ENCODE peak calls at places on chromosome 15, in four cellular contexts. One of them, this sample, is unnamed.
A peak's percentile ranks its signal among the peaks of the same experiment; 100 is the strongest.

GRCh38 chr15:73631915-73632669 is 1.1 kb downstream of the NPTN start:
- DNase-seq in heart left ventricle: peak; percentile 62
- DNase-seq in fibroblast of mammary gland: peak; percentile 53
- DNase-seq in progenitor cell of endocrine pancreas: no peak
- DNase-seq in this sample: no peak

GRCh38 chr15:88989578-88989977 is 76.4 kb upstream of the MFGE8 start:
- DNase-seq in heart left ventricle: no peak
- DNase-seq in fibroblast of mammary gland: peak; percentile 69
- DNase-seq in progenitor cell of endocrine pancreas: no peak
- DNase-seq in this sample: no peak

GRCh38 chr15:55681631-55682030 is 61.3 kb downstream of the PRTG start:
- DNase-seq in heart left ventricle: no peak
- DNase-seq in fibroblast of mammary gland: no peak
- DNase-seq in progenitor cell of endocrine pancreas: no peak
- DNase-seq in this sample: no peak

GRCh38 chr15:19973718-19974117 is 567.9 kb downstream of the GOLGA6L6 start:
- DNase-seq in heart left ventricle: no peak
- DNase-seq in fibroblast of mammary gland: no peak
- DNase-seq in progenitor cell of endocrine pancreas: no peak
- DNase-seq in this sample: no peak

GRCh38 chr15:25623708-25624107 is 184.9 kb upstream of the UBE3A start:
- DNase-seq in heart left ventricle: no peak
- DNase-seq in fibroblast of mammary gland: no peak
- DNase-seq in progenitor cell of endocrine pancreas: no peak
- DNase-seq in this sample: no peak

GRCh38 chr15:44780608-44781007 is 44.3 kb downstream of the TRIM69 start:
- DNase-seq in heart left ventricle: no peak
- DNase-seq in fibroblast of mammary gland: no peak
- DNase-seq in progenitor cell of endocrine pancreas: no peak
- DNase-seq in this sample: no peak

GRCh38 chr15:84402856-84403608 is 167.5 kb downstream of the GOLGA6L4 start:
- DNase-seq in heart left ventricle: peak; percentile 13
- DNase-seq in fibroblast of mammary gland: no peak
- DNase-seq in progenitor cell of endocrine pancreas: no peak
- DNase-seq in this sample: peak; percentile 24

GRCh38 chr15:34942363-34942762 is 27.2 kb downstream of the AQR start:
- DNase-seq in heart left ventricle: no peak
- DNase-seq in fibroblast of mammary gland: peak; percentile 66
- DNase-seq in progenitor cell of endocrine pancreas: no peak
- DNase-seq in this sample: no peak

GRCh38 chr15:69298697-69299441 is at the start of gene PAQR5:
- DNase-seq in heart left ventricle: no peak
- DNase-seq in fibroblast of mammary gland: no peak
- DNase-seq in progenitor cell of endocrine pancreas: peak; percentile 43
- DNase-seq in this sample: peak; percentile 61

GRCh38 chr15:44882499-44882968 is 74.0 kb upstream of the TERB2 start:
- DNase-seq in heart left ventricle: no peak
- DNase-seq in fibroblast of mammary gland: no peak
- DNase-seq in progenitor cell of endocrine pancreas: no peak
- DNase-seq in this sample: no peak

GRCh38 chr15:31480356-31481058 is 153.9 kb downstream of the KLF13 start:
- DNase-seq in heart left ventricle: no peak
- DNase-seq in fibroblast of mammary gland: no peak
- DNase-seq in progenitor cell of endocrine pancreas: no peak
- DNase-seq in this sample: no peak

GRCh38 chr15:83947156-83947555 is 288.4 kb upstream of the GOLGA6L4 start:
- DNase-seq in heart left ventricle: no peak
- DNase-seq in fibroblast of mammary gland: no peak
- DNase-seq in progenitor cell of endocrine pancreas: no peak
- DNase-seq in this sample: no peak

GRCh38 chr15:88697276-88697675 is 58.5 kb downstream of the ISG20 start:
- DNase-seq in heart left ventricle: no peak
- DNase-seq in fibroblast of mammary gland: no peak
- DNase-seq in progenitor cell of endocrine pancreas: no peak
- DNase-seq in this sample: no peak

GRCh38 chr15:100651253-100651652 is 48.9 kb downstream of the ASB7 start:
- DNase-seq in heart left ventricle: no peak
- DNase-seq in fibroblast of mammary gland: peak; percentile 66
- DNase-seq in progenitor cell of endocrine pancreas: no peak
- DNase-seq in this sample: no peak

GRCh38 chr15:100653608-100654007 is 51.2 kb downstream of the ASB7 start:
- DNase-seq in heart left ventricle: no peak
- DNase-seq in fibroblast of mammary gland: no peak
- DNase-seq in progenitor cell of endocrine pancreas: no peak
- DNase-seq in this sample: no peak

GRCh38 chr15:100650685-100651084 is 48.3 kb downstream of the ASB7 start:
- DNase-seq in heart left ventricle: no peak
- DNase-seq in fibroblast of mammary gland: no peak
- DNase-seq in progenitor cell of endocrine pancreas: no peak
- DNase-seq in this sample: no peak
- TF ChIP-seq CTCF in heart left ventricle: no peak
- TF ChIP-seq CTCF in fibroblast of mammary gland: no peak
- TF ChIP-seq CTCF in progenitor cell of endocrine pancreas: peak; percentile 32
- TF ChIP-seq CTCF in this sample: no peak

DNA sequence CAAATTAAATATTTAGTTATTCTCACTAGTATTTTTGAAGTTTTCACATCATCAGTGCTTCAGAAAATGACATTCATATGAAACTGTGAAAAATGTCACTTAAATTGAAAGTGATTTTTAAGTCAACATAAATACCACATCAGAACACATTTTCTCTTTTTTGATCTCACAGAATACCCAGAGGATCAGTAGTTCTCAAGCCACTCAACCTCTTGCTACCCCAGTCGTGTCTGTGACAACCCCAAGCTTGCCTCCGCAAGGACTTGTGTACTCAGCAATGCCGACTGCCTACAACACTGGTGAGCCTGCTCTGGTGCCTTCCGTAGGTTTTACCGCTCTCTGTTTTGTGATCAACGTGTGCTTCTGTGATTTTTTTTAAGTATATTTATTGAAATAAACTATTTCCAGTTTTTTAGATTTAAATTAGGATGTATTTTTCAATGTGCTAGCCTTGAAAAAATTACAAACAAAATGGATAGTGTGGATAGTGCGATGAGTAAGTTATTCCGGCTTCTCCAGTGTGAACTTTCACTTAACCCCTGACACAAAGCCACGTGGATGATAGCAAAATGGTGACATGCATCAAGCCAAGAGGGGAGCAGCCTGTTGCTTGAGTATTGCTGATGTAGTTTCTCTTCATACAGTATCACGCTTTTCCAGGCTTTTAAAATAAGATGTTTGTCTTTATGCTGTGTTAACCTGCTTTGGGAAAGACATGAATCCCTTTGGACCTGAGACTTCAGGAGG is 26.5 kb downstream of the LYSMD4 start:
- DNase-seq in heart left ventricle: no peak
- DNase-seq in fibroblast of mammary gland: peak; percentile 54
- DNase-seq in progenitor cell of endocrine pancreas: no peak
- DNase-seq in this sample: no peak
- TF ChIP-seq CTCF in heart left ventricle: no peak
- TF ChIP-seq CTCF in fibroblast of mammary gland: no peak
- TF ChIP-seq CTCF in progenitor cell of endocrine pancreas: no peak
- TF ChIP-seq CTCF in this sample: no peak

DNA sequence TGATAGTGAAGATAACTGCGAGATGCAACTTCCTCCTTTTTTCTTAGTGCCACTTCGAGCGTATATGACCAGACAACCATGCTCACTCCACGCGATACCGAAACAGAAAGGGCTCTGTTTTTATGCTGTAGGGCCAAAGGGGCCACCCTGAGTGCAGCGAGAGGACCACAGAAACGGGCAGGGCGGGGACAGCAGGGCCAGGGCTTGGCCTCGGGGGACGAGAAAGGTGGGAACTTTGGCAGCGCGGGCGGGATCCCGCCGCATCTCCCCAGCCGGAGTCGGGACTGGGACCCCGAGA is 480 bp downstream of the VPS13C start:
- DNase-seq in heart left ventricle: peak; percentile 43
- DNase-seq in fibroblast of mammary gland: peak; percentile 58
- DNase-seq in progenitor cell of endocrine pancreas: no peak
- DNase-seq in this sample: peak; percentile 48
- TF ChIP-seq CTCF in heart left ventricle: no peak
- TF ChIP-seq CTCF in fibroblast of mammary gland: no peak
- TF ChIP-seq CTCF in progenitor cell of endocrine pancreas: no peak
- TF ChIP-seq CTCF in this sample: no peak

GRCh38 chr15:101122806-101123205 is 129.0 kb downstream of the CHSY1 start:
- DNase-seq in heart left ventricle: no peak
- DNase-seq in fibroblast of mammary gland: no peak
- DNase-seq in progenitor cell of endocrine pancreas: no peak
- DNase-seq in this sample: no peak

GRCh38 chr15:101120473-101120872 is 131.4 kb downstream of the CHSY1 start:
- DNase-seq in heart left ventricle: no peak
- DNase-seq in fibroblast of mammary gland: no peak
- DNase-seq in progenitor cell of endocrine pancreas: no peak
- DNase-seq in this sample: no peak

GRCh38 chr15:101122266-101122665 is 129.6 kb downstream of the CHSY1 start:
- DNase-seq in heart left ventricle: no peak
- DNase-seq in fibroblast of mammary gland: no peak
- DNase-seq in progenitor cell of endocrine pancreas: no peak
- DNase-seq in this sample: no peak

GRCh38 chr15:101120961-101121360 is 130.9 kb downstream of the CHSY1 start:
- DNase-seq in heart left ventricle: no peak
- DNase-seq in fibroblast of mammary gland: no peak
- DNase-seq in progenitor cell of endocrine pancreas: no peak
- DNase-seq in this sample: no peak

DNA sequence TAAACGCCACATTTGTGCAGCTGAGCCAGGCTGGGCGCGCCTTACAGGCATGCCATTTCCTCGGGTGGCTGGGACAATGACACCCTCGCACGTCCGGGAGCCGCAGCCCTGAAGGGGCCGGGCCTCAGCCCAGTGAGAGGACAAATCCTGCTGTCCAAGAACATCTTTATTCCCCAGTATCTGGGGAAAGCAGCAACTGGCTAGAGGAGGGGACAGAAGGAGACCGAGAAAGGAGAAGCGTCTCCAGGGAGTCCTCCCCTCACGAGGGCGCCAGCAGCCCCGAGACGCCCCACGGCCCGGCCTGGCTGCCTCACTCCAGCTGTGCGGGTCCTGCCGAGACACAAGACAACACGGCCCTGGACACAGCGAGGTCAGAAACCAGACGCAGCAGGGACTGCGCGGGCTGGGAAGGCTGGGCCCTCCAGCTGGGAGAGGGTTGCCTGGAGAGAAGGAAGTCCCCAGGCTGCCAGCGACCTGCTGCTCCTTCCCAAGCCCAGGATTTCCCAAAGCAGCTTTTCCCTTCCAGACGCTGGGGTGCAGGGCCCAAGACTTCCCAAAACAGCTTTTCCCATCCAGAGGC is 130.2 kb downstream of the CHSY1 start:
- DNase-seq in heart left ventricle: peak; percentile 85
- DNase-seq in fibroblast of mammary gland: peak; percentile 57
- DNase-seq in progenitor cell of endocrine pancreas: peak; percentile 22
- DNase-seq in this sample: peak; percentile 72
- TF ChIP-seq CTCF in heart left ventricle: peak; percentile 32
- TF ChIP-seq CTCF in fibroblast of mammary gland: peak; percentile 13
- TF ChIP-seq CTCF in progenitor cell of endocrine pancreas: peak; percentile 30
- TF ChIP-seq CTCF in this sample: peak; percentile 2

GRCh38 chr15:57667171-57667924 is 39.2 kb upstream of the POLR2M start:
- DNase-seq in heart left ventricle: no peak
- DNase-seq in fibroblast of mammary gland: peak; percentile 73
- DNase-seq in progenitor cell of endocrine pancreas: no peak
- DNase-seq in this sample: no peak
- TF ChIP-seq CTCF in heart left ventricle: peak; percentile 44
- TF ChIP-seq CTCF in fibroblast of mammary gland: peak; percentile 78
- TF ChIP-seq CTCF in progenitor cell of endocrine pancreas: peak; percentile 33
- TF ChIP-seq CTCF in this sample: no peak

DNA sequence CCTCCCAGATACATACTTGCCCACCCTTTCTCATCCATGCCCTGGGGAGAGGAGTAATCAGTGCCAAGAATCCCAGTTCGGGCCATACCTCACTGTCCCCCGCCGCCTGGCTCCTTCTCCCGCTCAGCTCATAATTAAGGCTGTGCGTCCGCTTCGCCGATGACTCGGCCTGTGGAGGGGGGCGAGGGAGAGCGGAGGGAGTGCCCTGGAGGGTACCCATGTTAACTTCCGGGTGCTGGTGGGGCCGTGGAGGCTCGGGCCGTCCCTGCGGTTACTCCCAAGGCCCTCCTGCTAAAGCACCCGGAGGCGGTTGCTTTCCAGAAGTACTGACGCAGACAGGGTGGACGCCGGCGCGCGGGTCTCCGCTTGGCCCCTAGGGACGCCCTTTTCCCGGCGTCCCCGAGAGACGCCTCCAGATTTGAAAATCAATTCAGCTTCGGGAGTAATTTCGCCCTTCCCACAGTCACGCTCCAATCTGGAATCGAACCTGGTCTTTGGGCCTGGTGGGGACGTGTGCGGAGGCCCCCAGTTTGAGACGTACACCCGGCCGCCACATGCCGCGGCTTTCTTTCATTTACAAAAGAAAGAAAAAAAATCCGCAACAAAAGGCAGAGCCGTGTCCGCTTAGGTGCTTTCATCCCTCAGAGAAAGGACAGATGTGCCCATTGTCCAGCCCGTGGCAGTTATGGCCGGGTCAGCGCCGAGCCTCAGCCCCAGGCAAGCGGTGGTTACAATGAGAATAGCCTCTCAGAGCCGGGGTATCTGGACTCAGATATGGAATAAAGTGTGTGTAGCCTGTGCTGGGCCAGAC is 1.0 kb upstream of the ONECUT1 start:
- DNase-seq in heart left ventricle: no peak
- DNase-seq in fibroblast of mammary gland: no peak
- DNase-seq in progenitor cell of endocrine pancreas: no peak
- DNase-seq in this sample: no peak
- TF ChIP-seq CTCF in heart left ventricle: no peak
- TF ChIP-seq CTCF in fibroblast of mammary gland: no peak
- TF ChIP-seq CTCF in progenitor cell of endocrine pancreas: peak; percentile 68
- TF ChIP-seq CTCF in this sample: no peak

GRCh38 chr15:85424154-85424553 is 43.8 kb downstream of the AKAP13 start:
- DNase-seq in heart left ventricle: no peak
- DNase-seq in fibroblast of mammary gland: no peak
- DNase-seq in progenitor cell of endocrine pancreas: no peak
- DNase-seq in this sample: no peak
- TF ChIP-seq CTCF in heart left ventricle: no peak
- TF ChIP-seq CTCF in fibroblast of mammary gland: no peak
- TF ChIP-seq CTCF in progenitor cell of endocrine pancreas: no peak
- TF ChIP-seq CTCF in this sample: no peak

GRCh38 chr15:96329403-96329981 is 1.0 kb upstream of the NR2F2 start:
- DNase-seq in heart left ventricle: no peak
- DNase-seq in fibroblast of mammary gland: peak; percentile 36
- DNase-seq in progenitor cell of endocrine pancreas: no peak
- DNase-seq in this sample: no peak

GRCh38 chr15:96331141-96331941 is 841 bp downstream of the NR2F2 start:
- DNase-seq in heart left ventricle: no peak
- DNase-seq in fibroblast of mammary gland: peak; percentile 57
- DNase-seq in progenitor cell of endocrine pancreas: no peak
- DNase-seq in this sample: no peak

GRCh38 chr15:96328101-96328958 is 2.2 kb upstream of the NR2F2 start:
- DNase-seq in heart left ventricle: no peak
- DNase-seq in fibroblast of mammary gland: peak; percentile 44
- DNase-seq in progenitor cell of endocrine pancreas: no peak
- DNase-seq in this sample: no peak

GRCh38 chr15:96330450-96331140 is at the start of gene NR2F2:
- DNase-seq in heart left ventricle: peak; percentile 94
- DNase-seq in fibroblast of mammary gland: peak; percentile 98
- DNase-seq in progenitor cell of endocrine pancreas: peak; percentile 82
- DNase-seq in this sample: peak; percentile 91

GRCh38 chr15:96330064-96330449 is 443 bp upstream of the NR2F2 start:
- DNase-seq in heart left ventricle: no peak
- DNase-seq in fibroblast of mammary gland: peak; percentile 81
- DNase-seq in progenitor cell of endocrine pancreas: no peak
- DNase-seq in this sample: no peak
- TF ChIP-seq CTCF in heart left ventricle: no peak
- TF ChIP-seq CTCF in fibroblast of mammary gland: no peak
- TF ChIP-seq CTCF in progenitor cell of endocrine pancreas: no peak
- TF ChIP-seq CTCF in this sample: no peak

This sample was measured in lung.